ENCODE peak calls at places on chromosomes 6 and 20, in ten cellular contexts. U, C, I, G, S, M, L, J, N and Y are unnamed samples.

GRCh38 chr6:17042422-17043147 is 59.3 kb upstream of the STMND1 start:
- DNase-seq in U (no peak), C (no peak), I (peak; percentile 78), G (peak; percentile 73), S (peak; percentile 66), M (peak; percentile 54), L (no peak), J (peak; percentile 59), N (no peak), Y (no peak)

GRCh38 chr6:19417713-19418112 is 419.5 kb upstream of the ID4 start:
- DNase-seq in U (no peak), C (no peak), I (no peak), G (no peak), S (no peak), M (peak; percentile 72), L (no peak), J (peak; percentile 64), N (no peak), Y (no peak)

GRCh38 chr6:112117554-112117953 is 30.2 kb downstream of the FAM229B start:
- DNase-seq in U (no peak), C (no peak), I (no peak), G (no peak), S (peak; percentile 25), M (peak; percentile 33), L (no peak), J (peak; percentile 70), N (no peak), Y (no peak)

GRCh38 chr6:26594730-26595632 is 1.8 kb upstream of the ABT1 start:
- DNase-seq in U (no peak), C (no peak), I (no peak), G (peak; percentile 70), S (peak; percentile 64), M (peak; percentile 94), L (no peak), J (peak; percentile 20), N (peak; percentile 85), Y (no peak)

GRCh38 chr20:53873249-53873642 is 197.1 kb downstream of the BCAS1 start:
- DNase-seq in U (no peak), C (no peak), I (no peak), G (no peak), S (no peak), M (no peak), L (no peak), J (no peak), N (no peak), Y (no peak)

GRCh38 chr6:134317471-134318131 is at the start of gene SGK1:
- DNase-seq in U (no peak), C (no peak), I (no peak), G (peak; percentile 65), S (peak; percentile 76), M (peak; percentile 10), L (no peak), J (peak; percentile 20), N (no peak), Y (peak; percentile 22)

GRCh38 chr20:25856256-25856884 is 159.7 kb upstream of the ZNF337 start:
- DNase-seq in U (no peak), C (no peak), I (no peak), G (no peak), S (no peak), M (no peak), L (no peak), J (no peak), N (no peak), Y (no peak)

GRCh38 chr6:77740380-77740779 is 87.5 kb downstream of the MEI4 start:
- DNase-seq in U (no peak), C (no peak), I (no peak), G (no peak), S (peak; percentile 8), M (peak; percentile 9), L (no peak), J (peak; percentile 14), N (peak; percentile 21), Y (no peak)

GRCh38 chr20:41180599-41181333 is 43.4 kb downstream of the PLCG1 start:
- DNase-seq in U (peak; percentile 8), C (no peak), I (no peak), G (peak; percentile 26), S (no peak), M (no peak), L (no peak), J (no peak), N (no peak), Y (no peak)

GRCh38 chr6:80215063-80215462 is 108.6 kb downstream of the BCKDHB start:
- DNase-seq in U (no peak), C (no peak), I (no peak), G (no peak), S (no peak), M (no peak), L (no peak), J (no peak), N (no peak), Y (no peak)

GRCh38 chr6:148760568-148761531 is 14.0 kb downstream of the UST start:
- DNase-seq in U (peak; percentile 51), C (peak; percentile 70), I (peak; percentile 41), G (peak; percentile 64), S (peak; percentile 96), M (peak; percentile 89), L (peak; percentile 91), J (no peak), N (peak; percentile 83), Y (peak; percentile 73)

GRCh38 chr20:44033873-44034272 is 119.2 kb downstream of the TOX2 start:
- DNase-seq in U (no peak), C (no peak), I (no peak), G (no peak), S (no peak), M (no peak), L (no peak), J (no peak), N (no peak), Y (no peak)

GRCh38 chr6:43669922-43670622 is 17.5 kb downstream of the MRPS18A start:
- DNase-seq in U (no peak), C (no peak), I (peak; percentile 46), G (peak; percentile 53), S (peak; percentile 65), M (no peak), L (no peak), J (no peak), N (no peak), Y (no peak)

GRCh38 chr20:50578061-50578777 is 68.0 kb downstream of the PTPN1 start:
- DNase-seq in U (no peak), C (no peak), I (peak; percentile 79), G (no peak), S (no peak), M (no peak), L (no peak), J (no peak), N (no peak), Y (no peak)

GRCh38 chr6:46306429-46306828 is 135.6 kb upstream of the ENPP5 start:
- DNase-seq in U (no peak), C (no peak), I (no peak), G (no peak), S (no peak), M (no peak), L (no peak), J (no peak), N (no peak), Y (no peak)
- TF ChIP-seq CTCF in U (no peak), C (no peak), I (no peak), G (no peak), S (no peak), M (no peak), L (no peak), J (no peak), N (no peak), Y (no peak)

GRCh38 chr6:4466769-4467480 is 309.3 kb upstream of the CDYL start:
- DNase-seq in U (no peak), C (no peak), I (no peak), G (no peak), S (no peak), M (peak; percentile 50), L (no peak), J (peak; percentile 10), N (no peak), Y (no peak)
- TF ChIP-seq CTCF in U (no peak), C (no peak), I (no peak), G (no peak), S (peak; percentile 7), M (peak; percentile 58), L (no peak), J (no peak), N (no peak), Y (no peak)

DNA sequence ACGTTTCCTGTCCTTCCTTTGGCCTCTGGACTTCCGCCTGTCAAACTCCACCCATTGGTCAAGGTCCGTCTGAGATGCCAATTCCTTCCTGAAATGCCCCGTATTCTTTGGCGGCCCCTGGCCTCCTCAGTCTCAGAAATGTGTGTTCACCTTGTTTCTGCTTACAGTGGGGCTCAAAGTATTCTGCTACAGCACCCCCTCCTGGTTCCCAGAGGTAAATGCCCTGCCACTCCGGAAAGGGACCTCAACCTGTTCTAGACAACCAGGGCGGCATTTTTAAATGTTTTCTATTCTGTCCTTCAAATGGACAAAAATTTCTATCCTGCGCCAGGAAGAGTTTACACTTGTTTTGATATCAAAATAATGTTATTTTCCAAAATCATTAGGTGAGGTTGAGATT is 12.1 kb upstream of the PAX1 start:
- DNase-seq in U (no peak), C (no peak), I (no peak), G (peak; percentile 73), S (no peak), M (no peak), L (no peak), J (no peak), N (peak; percentile 23), Y (no peak)
- TF ChIP-seq CTCF in U (no peak), C (peak; percentile 63), I (no peak), G (peak; percentile 86), S (no peak), M (peak; percentile 7), L (no peak), J (no peak), N (peak; percentile 53), Y (no peak)

DNA sequence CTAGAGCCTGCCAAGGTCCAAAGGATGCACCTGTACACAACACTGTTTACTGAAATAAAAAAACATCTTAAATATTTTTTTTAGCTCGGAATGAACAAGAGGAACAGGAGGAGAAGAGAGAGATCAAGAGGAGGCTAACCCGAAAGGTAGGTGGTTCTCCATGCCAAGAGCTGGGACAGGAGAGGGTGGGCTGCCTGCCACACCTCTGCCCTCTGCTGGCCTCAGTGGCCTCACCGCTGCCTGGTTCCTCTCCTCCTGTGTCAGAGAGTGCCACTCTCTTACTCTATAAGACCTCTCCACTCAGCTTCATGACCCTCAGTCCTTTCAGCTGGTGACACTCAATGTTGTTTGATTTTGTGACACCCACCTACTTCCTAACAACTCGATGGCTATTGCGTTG is 50.2 kb downstream of the TBC1D7 start:
- DNase-seq in U (no peak), C (no peak), I (no peak), G (peak; percentile 71), S (no peak), M (no peak), L (no peak), J (no peak), N (peak; percentile 48), Y (no peak)
- TF ChIP-seq CTCF in U (no peak), C (peak; percentile 60), I (no peak), G (peak; percentile 75), S (peak; percentile 16), M (peak; percentile 55), L (no peak), J (no peak), N (peak; percentile 38), Y (no peak)